ENCODE peak calls at places on chromosome 9, in six cellular contexts. R is stomach, U is A549, F is HepG2, I is H1, Q is transverse colon. G is an unnamed sample.

GRCh38 chr9:1018121-1018520 is 32.0 kb upstream of the DMRT2 start:
- DNase-seq in F (peak), U (peak), R (no peak), Q (peak), I (peak), G (peak)

GRCh38 chr9:91151014-91151740 is 210.5 kb downstream of the AUH start:
- DNase-seq in F (no peak), I (no peak), U (no peak), R (no peak), Q (no peak), G (peak)

GRCh38 chr9:116087246-116087645 is 66.3 kb upstream of the PAPPA start:
- DNase-seq in Q (no peak), R (peak), U (peak), F (no peak), I (no peak), G (peak)

GRCh38 chr9:137455361-137455991 is 3.7 kb downstream of the NSMF start:
- DNase-seq in F (no peak), Q (no peak), R (no peak), U (no peak), I (no peak), G (no peak)

GRCh38 chr9:97911970-97912369 is 10.3 kb downstream of the TRMO start:
- DNase-seq in Q (no peak), I (no peak), U (no peak), F (no peak), R (no peak), G (no peak)

GRCh38 chr9:107173422-107174180 is 109.5 kb upstream of the RAD23B start:
- DNase-seq in I (no peak), F (no peak), U (no peak), R (no peak), Q (no peak), G (no peak)

GRCh38 chr9:112051812-112052211 is 123.3 kb downstream of the SUSD1 start:
- DNase-seq in R (no peak), I (no peak), Q (no peak), F (no peak), U (no peak), G (no peak)

GRCh38 chr9:132987021-132987620 is 8.6 kb downstream of the GFI1B start:
- DNase-seq in I (no peak), U (no peak), R (no peak), Q (no peak), F (no peak), G (no peak)

GRCh38 chr9:34365282-34365681 is 11.4 kb downstream of the MYORG start:
- DNase-seq in Q (no peak), F (no peak), R (no peak), U (no peak), I (peak), G (no peak)

GRCh38 chr9:38048319-38048969 is 20.6 kb downstream of the SHB start:
- DNase-seq in I (no peak), R (no peak), F (no peak), U (no peak), Q (no peak), G (no peak)

GRCh38 chr9:1273859-1274258 is 223.7 kb downstream of the DMRT2 start:
- DNase-seq in R (no peak), I (no peak), U (no peak), F (no peak), Q (no peak), G (no peak)

GRCh38 chr9:131732636-131733340 is 7.1 kb downstream of the RAPGEF1 start:
- DNase-seq in F (no peak), Q (no peak), R (no peak), U (no peak), I (no peak), G (no peak)

DNA sequence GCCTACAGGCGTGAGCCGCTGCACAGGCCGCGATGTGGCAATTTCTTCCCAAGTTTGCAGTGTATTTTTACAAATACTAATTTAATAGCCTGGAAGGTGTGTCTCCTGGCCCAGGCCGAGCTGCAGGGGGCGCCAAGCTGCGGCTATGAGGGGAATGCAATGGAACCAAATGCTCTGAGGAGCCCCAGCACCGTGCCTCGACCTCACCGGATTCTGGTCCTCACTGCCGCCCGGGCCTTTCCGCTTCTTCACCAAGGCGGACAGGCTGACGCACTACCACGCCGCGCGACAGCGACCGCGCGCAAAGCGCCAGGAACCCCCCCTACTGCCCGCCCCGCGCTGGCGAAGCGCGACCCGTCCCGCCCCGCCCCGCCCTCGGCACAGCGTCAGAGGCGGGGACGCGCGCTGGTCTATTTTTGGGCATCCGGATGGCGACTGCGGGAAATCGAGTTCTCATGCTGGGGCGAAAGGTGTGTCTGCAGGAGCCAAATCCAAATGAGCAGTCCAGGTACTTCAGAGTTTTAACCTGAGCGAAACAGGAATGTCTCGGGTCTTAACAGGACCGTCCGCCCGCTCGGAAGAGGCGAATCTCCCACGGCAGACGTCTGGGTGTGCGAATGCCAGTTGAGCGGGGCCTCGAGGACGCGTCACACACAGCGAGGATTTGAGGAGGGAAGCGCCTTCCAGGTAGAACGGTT is 31.7 kb upstream of the PRXL2C start:
- DNase-seq in U (peak), I (peak), R (peak), F (no peak), Q (peak), G (peak)
- TF ChIP-seq POLR2A in U (no peak), I (no peak), R (no peak), F (no peak), Q (no peak), G (no peak)

GRCh38 chr9:123843703-123844102 is 86.2 kb downstream of the DENND1A start:
- DNase-seq in R (no peak), F (no peak), I (no peak), Q (no peak), U (no peak), G (no peak)

GRCh38 chr9:123846966-123847365 is 83.0 kb downstream of the DENND1A start:
- DNase-seq in Q (no peak), R (no peak), U (no peak), F (no peak), I (no peak), G (no peak)

GRCh38 chr9:123851851-123852250 is 78.1 kb downstream of the DENND1A start:
- DNase-seq in I (no peak), Q (no peak), U (no peak), R (no peak), F (no peak), G (no peak)

DNA sequence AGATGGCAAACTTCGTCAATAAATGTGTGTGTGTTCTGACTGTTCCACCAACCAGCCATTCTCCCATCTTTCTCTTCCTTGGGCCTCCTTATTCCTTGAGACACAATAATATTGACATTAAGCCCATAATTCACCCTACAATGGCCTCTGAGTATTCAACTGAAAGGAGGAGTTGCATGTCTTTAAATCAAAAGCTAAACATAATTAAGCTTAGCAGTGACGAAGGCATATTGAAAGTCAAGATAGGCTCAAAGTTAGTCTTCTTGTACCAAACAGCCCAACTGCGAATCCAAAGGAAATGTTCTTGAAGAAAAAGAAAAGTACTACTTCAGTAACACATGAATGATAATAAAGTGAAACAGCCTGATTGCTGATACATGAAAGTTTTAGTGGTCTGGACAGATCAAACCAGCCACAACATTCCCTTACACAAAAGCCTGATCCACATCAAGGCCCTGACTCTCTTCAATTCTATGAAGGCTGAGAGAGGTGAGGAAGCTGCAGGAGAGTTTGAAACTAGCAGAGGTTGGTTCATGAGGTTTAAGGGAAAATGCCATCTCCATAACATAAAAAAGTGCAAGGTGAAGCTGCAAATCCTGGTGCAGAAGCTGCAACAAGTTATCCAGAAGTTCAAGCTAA is 81.4 kb downstream of the DENND1A start:
- DNase-seq in Q (no peak), R (no peak), F (no peak), U (no peak), I (no peak), G (no peak)
- TF ChIP-seq EP300 in Q (no peak), R (no peak), F (no peak), U (no peak), I (no peak), G (no peak)

GRCh38 chr9:2367970-2368369 is 253.6 kb upstream of the VLDLR start:
- DNase-seq in F (no peak), I (no peak), U (no peak), Q (no peak), R (no peak), G (no peak)
- H3K27ac ChIP-seq in F (no peak), I (no peak), U (no peak), Q (no peak), R (no peak), G (no peak)

GRCh38 chr9:121927081-121927480 is 166.0 kb downstream of the TTLL11 start:
- DNase-seq in Q (no peak), U (no peak), I (no peak), F (no peak), R (no peak), G (no peak)
- TF ChIP-seq POLR2A in Q (no peak), U (no peak), I (no peak), F (no peak), R (no peak), G (no peak)

GRCh38 chr9:100426532-100427365 is at the start of gene MSANTD3:
- DNase-seq in I (peak), F (peak), R (peak), Q (peak), U (peak), G (no peak)
- TF ChIP-seq EP300 in I (no peak), F (no peak), R (no peak), Q (no peak), U (no peak), G (peak)

GRCh38 chr9:127396253-127396807 is 639 bp upstream of the SLC2A8 start:
- DNase-seq in U (no peak), F (no peak), Q (no peak), R (no peak), I (no peak), G (no peak)

GRCh38 chr9:127393680-127394079 is 3.3 kb upstream of the SLC2A8 start:
- DNase-seq in R (no peak), U (no peak), Q (no peak), F (no peak), I (no peak), G (no peak)

GRCh38 chr9:127396808-127397721 is at the start of gene SLC2A8:
- DNase-seq in U (peak), I (peak), R (peak), Q (peak), F (peak), G (peak)

GRCh38 chr9:127397722-127398647 is 1.0 kb downstream of the SLC2A8 start:
- DNase-seq in Q (peak), U (peak), F (peak), I (peak), R (peak), G (peak)

GRCh38 chr9:127395491-127396252 is 1.3 kb upstream of the SLC2A8 start:
- DNase-seq in R (no peak), I (no peak), F (peak), U (no peak), Q (no peak), G (no peak)
- H3K27ac ChIP-seq in R (no peak), I (no peak), F (peak), U (peak), Q (no peak), G (peak)

DNA sequence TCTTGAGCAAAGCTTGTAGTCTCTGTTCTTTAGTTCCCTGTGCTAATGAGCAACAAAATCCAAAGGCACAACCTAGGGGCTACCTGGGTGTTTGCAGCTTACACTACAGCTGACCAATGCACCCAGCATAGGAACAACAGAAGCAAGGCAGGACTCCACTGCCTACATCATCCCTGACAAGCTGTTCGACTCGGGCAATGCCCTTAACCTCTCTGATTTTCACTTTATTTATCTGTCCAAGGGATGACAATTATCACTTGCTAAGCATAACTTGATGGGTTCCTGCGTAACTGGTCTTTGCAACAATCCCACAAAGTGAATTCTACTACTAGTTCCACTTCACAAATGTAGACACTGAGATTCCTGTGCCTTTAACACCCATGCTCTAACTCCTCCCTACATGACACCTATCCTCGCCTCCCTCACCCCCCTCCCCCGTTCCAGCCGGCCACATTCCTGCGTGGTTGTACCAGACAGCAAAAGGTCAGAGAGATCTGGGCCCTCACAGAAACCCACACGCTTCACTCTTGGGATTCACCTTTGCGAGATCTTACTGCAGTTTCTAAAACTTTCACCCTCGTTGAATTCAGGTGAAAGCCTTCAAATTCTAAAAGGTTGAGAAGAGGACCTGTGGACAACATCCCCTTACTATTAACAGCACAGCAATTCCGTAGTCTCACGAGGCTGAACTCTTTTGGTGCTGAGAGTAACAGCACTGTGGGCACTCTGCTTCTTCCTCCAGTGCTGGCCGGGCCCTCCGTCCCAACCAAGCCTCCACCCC is 995 bp downstream of the IPPK start:
- DNase-seq in I (no peak), R (no peak), F (peak), U (peak), Q (peak), G (no peak)
- TF ChIP-seq POLR2A in I (no peak), R (no peak), F (peak), U (no peak), Q (no peak), G (no peak)

GRCh38 chr9:35914307-35914807 is 5.1 kb downstream of the SPAAR start:
- DNase-seq in F (peak), Q (peak), R (peak), U (peak), I (no peak), G (no peak)
- TF ChIP-seq EP300 in F (no peak), Q (no peak), R (no peak), U (no peak), I (no peak), G (no peak)

GRCh38 chr9:90002299-90003045 is 397.7 kb downstream of the GADD45G start:
- DNase-seq in Q (no peak), U (no peak), R (no peak), I (no peak), F (no peak), G (no peak)

GRCh38 chr9:89999176-89999533 is 394.3 kb downstream of the GADD45G start:
- DNase-seq in I (no peak), R (peak), Q (peak), U (no peak), F (no peak), G (no peak)

GRCh38 chr9:90000925-90001324 is 396.1 kb downstream of the GADD45G start:
- DNase-seq in I (no peak), U (no peak), R (no peak), F (no peak), Q (no peak), G (no peak)

GRCh38 chr9:90001756-90002155 is 396.9 kb downstream of the GADD45G start:
- DNase-seq in F (no peak), I (no peak), R (no peak), Q (no peak), U (no peak), G (no peak)

DNA sequence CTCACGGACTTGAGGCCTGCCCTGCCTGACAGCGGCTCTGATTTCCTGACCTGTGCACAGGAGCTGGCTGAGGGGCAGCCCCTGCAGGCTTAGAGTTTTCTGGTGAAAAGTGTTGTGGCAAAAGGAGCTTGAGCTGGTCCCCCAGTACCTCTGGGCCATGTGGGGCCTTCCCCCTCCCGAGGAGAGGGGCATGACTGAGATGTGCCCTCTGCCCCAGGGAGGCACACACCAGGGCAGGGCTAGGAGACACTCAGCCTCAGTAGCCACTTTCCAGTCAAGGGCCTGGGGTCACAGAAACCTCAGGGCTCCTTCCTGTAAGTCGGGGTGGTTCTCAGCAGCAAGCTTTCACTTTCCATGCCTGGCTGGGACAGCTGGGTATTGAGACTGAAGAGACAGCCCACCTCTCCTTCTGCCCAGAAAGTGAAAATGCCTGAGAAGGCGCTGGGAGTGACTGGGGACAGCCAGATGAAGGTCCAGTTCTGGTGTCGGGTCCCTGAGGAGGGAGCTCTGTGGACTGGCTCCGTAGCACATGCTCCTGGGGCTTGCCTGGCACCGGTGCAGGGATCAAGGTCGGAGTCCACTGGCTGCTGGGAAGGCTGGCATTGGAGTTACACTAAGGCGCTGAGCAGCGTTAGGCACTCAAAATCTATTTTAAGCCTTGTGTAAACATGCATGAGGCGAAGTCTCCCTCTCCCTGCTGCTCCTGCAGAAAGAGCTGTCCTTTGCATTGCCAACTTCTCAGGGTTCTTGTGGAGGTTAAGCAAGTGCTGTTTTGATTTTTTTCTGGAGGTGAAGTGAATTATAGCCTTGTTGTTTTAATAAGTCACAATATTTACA is 394.9 kb downstream of the GADD45G start:
- DNase-seq in U (peak), Q (peak), R (peak), I (no peak), F (peak), G (no peak)
- H3K27ac ChIP-seq in U (peak), Q (peak), R (peak), I (no peak), F (peak), G (peak)

GRCh38 chr9:136438909-136439549 is 616 bp downstream of the INPP5E start:
- DNase-seq in Q (peak), U (peak), I (peak), F (no peak), R (no peak), G (no peak)

GRCh38 chr9:136441191-136441680 is 1.6 kb upstream of the INPP5E start:
- DNase-seq in Q (no peak), U (no peak), I (no peak), F (no peak), R (no peak), G (no peak)

GRCh38 chr9:136438548-136438908 is 1.1 kb downstream of the INPP5E start:
- DNase-seq in I (no peak), R (no peak), F (no peak), U (peak), Q (no peak), G (no peak)

GRCh38 chr9:136437839-136438547 is 1.7 kb downstream of the INPP5E start:
- DNase-seq in R (no peak), F (no peak), U (no peak), Q (no peak), I (no peak), G (no peak)

DNA sequence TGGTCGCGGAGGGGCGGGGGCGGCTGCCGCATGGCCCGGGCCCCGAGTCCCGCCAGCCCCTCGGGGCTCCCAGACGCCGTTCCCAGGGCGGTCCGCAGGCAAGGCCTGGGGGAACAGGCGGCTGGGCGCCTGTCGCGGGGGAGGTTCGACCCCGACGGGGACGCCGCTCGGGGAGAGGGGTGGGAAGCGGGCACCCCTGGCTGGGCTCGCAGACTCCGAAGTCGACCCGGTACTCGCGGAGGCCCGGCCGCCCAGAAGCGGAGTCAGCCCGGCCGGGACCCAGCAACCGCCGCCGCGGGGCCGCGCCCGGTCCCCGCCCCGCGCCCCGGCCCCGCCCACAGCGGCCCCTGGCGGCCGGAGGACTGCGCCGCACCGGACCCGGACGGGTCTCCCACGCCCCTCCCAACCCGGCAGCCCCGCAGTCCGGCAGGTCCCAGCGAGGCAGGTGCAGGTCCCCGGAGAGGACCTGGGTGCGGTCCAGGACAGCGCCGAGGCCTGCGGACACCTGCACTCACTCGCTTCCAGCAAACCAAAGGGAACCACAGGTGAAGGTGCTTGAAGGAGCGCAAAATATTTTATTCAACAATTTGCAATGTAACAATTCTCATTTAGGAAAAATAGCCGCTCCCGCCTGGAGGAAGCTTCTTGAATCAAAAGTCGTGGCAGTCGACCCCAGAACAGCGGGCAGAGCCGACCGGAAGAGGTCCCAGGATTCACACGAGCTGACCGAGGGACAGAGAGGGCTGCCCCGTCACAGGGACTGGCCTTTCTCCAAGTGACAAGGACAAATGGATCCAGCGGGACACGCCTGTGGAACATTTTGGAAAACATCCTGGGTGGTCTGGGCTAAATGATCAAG is at the start of gene INPP5E:
- DNase-seq in Q (peak), F (peak), I (peak), R (peak), U (peak), G (peak)
- TF ChIP-seq POLR2A in Q (no peak), F (no peak), I (no peak), R (no peak), U (peak), G (no peak)

G was measured in tibial nerve.